ENCODE peak calls at places on chromosomes 16 and 17, in eight cellular contexts. O, W, Z, N, V, E, C and S are unnamed samples.

GRCh38 chr16:16029431-16030011 is 80.1 kb downstream of the ABCC1 start:
- DNase-seq in W (no peak), Z (no peak), V (no peak), C (no peak), E (no peak), N (no peak), O (peak; percentile 29), S (no peak)

GRCh38 chr17:44088254-44088653 is 17.7 kb downstream of the G6PC3 start:
- DNase-seq in W (no peak), V (no peak), C (no peak), N (no peak), O (no peak), E (no peak), Z (no peak), S (no peak)

GRCh38 chr16:11621920-11622651 is 35.4 kb upstream of the LITAF start:
- DNase-seq in W (peak; percentile 46), O (no peak), N (no peak), E (peak; percentile 67), V (no peak), C (no peak), Z (no peak), S (no peak)

GRCh38 chr17:50214986-50215730 is 13.7 kb upstream of the COL1A1 start:
- DNase-seq in Z (no peak), C (no peak), O (no peak), W (no peak), E (no peak), N (no peak), V (no peak), S (no peak)

GRCh38 chr16:9437115-9437514 is 345.7 kb downstream of the HAPSTR1 start:
- DNase-seq in C (no peak), Z (peak; percentile 20), V (no peak), E (no peak), W (no peak), N (no peak), O (no peak), S (no peak)

GRCh38 chr16:67775273-67775672 is 31.1 kb downstream of the RANBP10 start:
- DNase-seq in W (no peak), N (no peak), Z (no peak), C (no peak), O (no peak), V (no peak), E (no peak), S (no peak)

GRCh38 chr16:27460213-27460612 is 58.2 kb downstream of the IL21R start:
- DNase-seq in E (no peak), V (no peak), O (no peak), N (no peak), C (no peak), Z (no peak), W (peak; percentile 52), S (no peak)

GRCh38 chr17:37478187-37478586 is 11.5 kb upstream of the DUSP14 start:
- DNase-seq in Z (no peak), N (no peak), W (peak; percentile 80), E (no peak), O (no peak), V (no peak), C (no peak), S (no peak)

GRCh38 chr17:2724783-2725164 is 13.2 kb upstream of the CLUH start:
- DNase-seq in V (no peak), E (peak; percentile 41), N (no peak), C (peak; percentile 73), O (no peak), W (no peak), Z (no peak), S (no peak)

GRCh38 chr17:6660765-6661463 is 9.4 kb downstream of the C17orf100 start:
- DNase-seq in V (no peak), W (no peak), C (no peak), Z (no peak), E (no peak), O (no peak), N (no peak), S (no peak)

DNA sequence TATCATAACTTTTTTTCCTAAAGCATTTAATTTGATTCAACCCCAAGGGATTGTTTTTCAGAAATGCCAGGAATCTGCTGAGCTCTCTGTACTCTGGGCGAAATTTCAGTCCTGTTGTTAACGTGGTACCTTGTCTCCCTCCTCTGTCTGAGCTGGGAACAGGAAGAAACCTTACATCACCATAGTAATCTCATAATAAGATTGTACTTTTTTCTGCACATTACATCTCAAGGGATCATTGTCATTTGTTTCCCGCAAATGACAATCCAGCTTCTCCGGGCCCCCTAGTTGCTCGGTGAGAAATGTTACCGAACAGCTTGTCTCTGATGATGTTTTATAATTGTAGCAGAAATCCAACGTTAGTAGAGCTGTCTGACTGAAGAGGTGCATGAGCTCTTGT is 152.7 kb upstream of the ERCC4 start:
- DNase-seq in Z (no peak), O (no peak), N (no peak), C (peak; percentile 7), W (no peak), V (no peak), E (no peak), S (no peak)
- TF ChIP-seq CTCF in Z (peak; percentile 39), O (no peak), N (no peak), C (no peak), W (peak; percentile 23), V (no peak), E (no peak), S (peak; percentile 74)

GRCh38 chr17:67833134-67833533 is 7.8 kb downstream of the BPTF start:
- DNase-seq in V (no peak), N (no peak), C (no peak), W (no peak), O (no peak), E (no peak), Z (no peak), S (no peak)

GRCh38 chr17:67834634-67835033 is 9.3 kb downstream of the BPTF start:
- DNase-seq in Z (no peak), V (no peak), E (no peak), C (no peak), O (no peak), W (no peak), N (no peak), S (no peak)

GRCh38 chr17:67831268-67831667 is 6.0 kb downstream of the BPTF start:
- DNase-seq in C (no peak), V (no peak), N (no peak), O (no peak), Z (no peak), E (no peak), W (no peak), S (no peak)

GRCh38 chr17:67836205-67836987 is 11.1 kb downstream of the BPTF start:
- DNase-seq in W (no peak), Z (no peak), C (no peak), O (peak; percentile 28), V (no peak), E (no peak), N (peak; percentile 23), S (no peak)

DNA sequence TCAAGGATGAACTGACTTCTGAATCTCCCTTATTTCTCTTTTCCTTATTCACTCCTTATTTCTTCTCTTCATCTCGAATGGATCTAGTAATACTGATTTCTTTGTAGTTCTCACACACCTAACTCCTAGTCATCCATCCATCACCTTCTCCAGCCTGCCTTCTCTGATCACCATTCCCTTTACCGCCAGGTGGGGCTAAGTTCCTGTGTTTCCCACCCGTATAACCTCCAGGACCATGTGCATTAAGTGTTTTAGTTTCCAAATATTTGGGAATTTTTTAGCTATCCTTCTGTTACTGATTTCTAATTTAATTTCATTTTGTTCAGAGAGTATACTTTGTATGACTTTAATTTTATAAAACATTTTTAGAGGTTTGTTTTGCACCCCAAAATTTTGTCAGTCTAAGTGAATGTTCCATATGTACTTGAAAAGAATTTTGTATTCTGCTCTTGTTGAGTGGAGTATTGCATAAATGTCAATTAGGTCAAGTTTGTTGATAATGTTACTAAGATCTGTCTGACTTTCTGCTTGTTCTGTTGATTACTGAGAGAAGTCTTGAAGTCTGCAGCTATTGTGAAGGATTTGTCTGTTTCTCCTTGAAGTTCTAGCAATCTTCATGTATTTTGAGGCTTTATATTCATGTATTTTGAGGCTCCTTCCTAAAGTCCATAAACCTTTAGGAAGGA is 8.8 kb downstream of the BPTF start:
- DNase-seq in E (no peak), W (no peak), V (no peak), Z (no peak), O (no peak), C (no peak), N (no peak), S (no peak)
- TF ChIP-seq CTCF in E (no peak), W (no peak), V (peak; percentile 6), Z (peak; percentile 10), O (peak; percentile 19), C (no peak), N (peak; percentile 30), S (peak; percentile 53)

DNA sequence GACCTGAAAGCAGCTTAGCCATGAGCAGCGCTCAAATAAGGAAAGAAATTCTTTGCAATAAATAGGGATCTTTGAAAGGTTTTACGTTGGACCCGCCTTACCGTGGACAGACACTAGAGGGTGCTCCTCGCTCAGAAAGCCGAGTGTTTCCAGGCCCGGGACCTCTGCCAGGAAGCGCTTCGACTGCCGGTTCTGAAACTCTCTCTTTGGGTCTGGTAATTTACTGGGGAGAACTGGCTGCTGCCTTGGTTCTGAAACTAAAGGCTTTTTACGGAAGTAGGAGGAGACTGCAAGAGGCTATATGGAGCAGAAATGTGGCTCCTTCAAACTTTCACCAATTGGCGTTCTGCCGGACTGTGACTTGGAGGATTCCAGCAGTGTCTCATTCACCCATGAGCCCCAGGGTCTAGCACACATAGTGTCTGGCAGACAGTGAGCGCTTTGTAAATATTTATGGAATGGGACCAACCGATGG is 45.6 kb upstream of the HOXB9 start:
- DNase-seq in Z (peak; percentile 61), C (peak; percentile 74), E (peak; percentile 68), V (peak; percentile 19), W (peak; percentile 91), O (peak; percentile 66), N (peak; percentile 32), S (peak; percentile 65)
- TF ChIP-seq CTCF in Z (peak; percentile 92), C (peak; percentile 95), E (peak; percentile 85), V (peak; percentile 89), W (peak; percentile 87), O (peak; percentile 94), N (peak; percentile 94), S (peak; percentile 93)

GRCh38 chr16:56956076-56956475 is 5.7 kb upstream of the CETP start:
- DNase-seq in O (no peak), V (no peak), N (no peak), E (no peak), C (no peak), Z (no peak), W (no peak), S (no peak)

GRCh38 chr16:56960681-56961281 is 969 bp upstream of the CETP start:
- DNase-seq in V (no peak), N (no peak), C (no peak), W (peak; percentile 21), Z (no peak), O (no peak), E (no peak), S (no peak)

GRCh38 chr16:56953006-56953405 is 8.7 kb upstream of the CETP start:
- DNase-seq in E (no peak), C (no peak), Z (no peak), N (no peak), W (no peak), V (no peak), O (no peak), S (no peak)

GRCh38 chr16:56961386-56961785 is 364 bp upstream of the CETP start:
- DNase-seq in O (no peak), E (no peak), C (no peak), Z (no peak), W (no peak), V (no peak), N (no peak), S (no peak)

DNA sequence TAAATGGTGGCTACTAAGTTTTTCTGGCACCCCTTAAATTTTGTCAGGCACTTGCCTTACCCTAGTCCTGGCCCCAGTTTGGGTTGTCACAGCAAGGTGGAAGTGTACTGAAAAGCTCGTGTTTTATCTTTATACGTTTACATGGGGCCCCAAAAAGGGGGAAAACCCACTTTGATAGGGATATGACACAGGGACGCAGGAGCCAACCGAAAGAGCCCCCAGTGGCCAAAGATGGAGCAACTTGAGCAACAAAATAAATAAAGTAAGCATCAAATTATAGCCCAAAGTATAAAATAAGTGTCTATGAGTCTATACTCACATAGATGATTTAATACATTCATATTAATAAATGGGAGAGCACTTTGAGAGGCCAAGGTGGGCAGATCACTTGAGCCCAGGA is 5.0 kb upstream of the CETP start:
- DNase-seq in W (no peak), O (no peak), V (no peak), E (no peak), N (no peak), C (no peak), Z (no peak), S (no peak)
- TF ChIP-seq CTCF in W (no peak), O (peak; percentile 46), V (peak; percentile 9), E (no peak), N (no peak), C (no peak), Z (no peak), S (no peak)